ENCODE peak calls at places on chromosomes 6 and 20, in seven cellular contexts. Y, V, M, K, G, B and C are unnamed samples.
A peak's percentile ranks its signal among the peaks of the same experiment; 100 is the strongest.

GRCh38 chr6:144352310-144352709 is 67.2 kb downstream of the UTRN start:
- DNase-seq in Y (no peak), V (no peak), M (no peak), K (no peak), G (no peak), B (no peak), C (no peak)

GRCh38 chr6:19312291-19312978 is 524.7 kb upstream of the ID4 start:
- DNase-seq in Y (no peak), V (no peak), M (no peak), K (no peak), G (no peak), B (no peak), C (no peak)

GRCh38 chr6:161128680-161129196 is 137.2 kb downstream of the MAP3K4 start:
- DNase-seq in Y (no peak), V (no peak), M (no peak), K (no peak), G (no peak), B (no peak), C (no peak)

GRCh38 chr6:7675353-7675945 is 50.5 kb upstream of the BMP6 start:
- DNase-seq in Y (no peak), V (no peak), M (no peak), K (no peak), G (peak; percentile 43), B (no peak), C (no peak)

GRCh38 chr20:5835870-5836269 is 85.7 kb downstream of the SHLD1 start:
- DNase-seq in Y (no peak), V (no peak), M (no peak), K (no peak), G (no peak), B (no peak), C (no peak)

GRCh38 chr6:15330174-15330934 is 84.5 kb downstream of the JARID2 start:
- DNase-seq in Y (no peak), V (no peak), M (no peak), K (no peak), G (no peak), B (no peak), C (no peak)

GRCh38 chr6:1724616-1725015 is 114.9 kb downstream of the FOXC1 start:
- DNase-seq in Y (no peak), V (no peak), M (peak; percentile 58), K (no peak), G (peak; percentile 86), B (no peak), C (peak; percentile 75)

GRCh38 chr20:49306903-49307336 is 29.1 kb upstream of the ZNFX1 start:
- DNase-seq in Y (no peak), V (no peak), M (no peak), K (no peak), G (no peak), B (no peak), C (no peak)

GRCh38 chr20:58327211-58327610 is 17.7 kb downstream of the RAB22A start:
- DNase-seq in Y (no peak), V (no peak), M (no peak), K (peak; percentile 28), G (no peak), B (no peak), C (no peak)

GRCh38 chr6:4914412-4915159 is 89.3 kb downstream of the RPP40 start:
- DNase-seq in Y (no peak), V (no peak), M (no peak), K (no peak), G (no peak), B (no peak), C (no peak)

GRCh38 chr6:3250278-3250677 is 8.5 kb upstream of the PSMG4 start:
- DNase-seq in Y (no peak), V (no peak), M (no peak), K (no peak), G (no peak), B (no peak), C (no peak)

GRCh38 chr6:66796987-66797386 is 1090.0 kb upstream of the EYS start:
- DNase-seq in Y (no peak), V (no peak), M (no peak), K (no peak), G (no peak), B (no peak), C (no peak)

GRCh38 chr6:159695984-159696383 is 2.9 kb upstream of the SOD2 start:
- DNase-seq in Y (no peak), V (no peak), M (no peak), K (no peak), G (no peak), B (no peak), C (no peak)

GRCh38 chr6:18752278-18753057 is 365.3 kb downstream of the RNF144B start:
- DNase-seq in Y (no peak), V (no peak), M (no peak), K (no peak), G (no peak), B (no peak), C (no peak)

GRCh38 chr20:21516180-21516567 is 2.3 kb upstream of the NKX2-2 start:
- DNase-seq in Y (no peak), V (no peak), M (no peak), K (no peak), G (no peak), B (no peak), C (no peak)

GRCh38 chr6:10332121-10332520 is 82.8 kb downstream of the TFAP2A start:
- DNase-seq in Y (no peak), V (no peak), M (no peak), K (no peak), G (no peak), B (no peak), C (no peak)

GRCh38 chr6:119541132-119541905 is 191.8 kb upstream of the MAN1A1 start:
- DNase-seq in Y (no peak), V (no peak), M (peak; percentile 24), K (no peak), G (no peak), B (no peak), C (no peak)

GRCh38 chr6:21935561-21936028 is 342.0 kb downstream of the SOX4 start:
- DNase-seq in Y (no peak), V (no peak), M (no peak), K (peak; percentile 67), G (no peak), B (no peak), C (no peak)

GRCh38 chr20:32036716-32037355 is 15.2 kb upstream of the HCK start:
- DNase-seq in Y (no peak), V (no peak), M (no peak), K (no peak), G (no peak), B (no peak), C (no peak)

GRCh38 chr6:156691018-156691417 is 86.2 kb upstream of the ARID1B start:
- DNase-seq in Y (no peak), V (no peak), M (no peak), K (no peak), G (no peak), B (no peak), C (no peak)

GRCh38 chr6:12137480-12137879 is 125.4 kb downstream of the HIVEP1 start:
- DNase-seq in Y (no peak), V (no peak), M (peak; percentile 27), K (peak; percentile 73), G (no peak), B (no peak), C (peak; percentile 62)

GRCh38 chr6:81752969-81753708 is 658 bp upstream of the TENT5A start:
- DNase-seq in Y (peak; percentile 70), V (peak; percentile 86), M (peak; percentile 88), K (peak; percentile 94), G (peak; percentile 97), B (peak; percentile 94), C (peak; percentile 93)

GRCh38 chr6:137223370-137224131 is 4.4 kb upstream of the IFNGR1 start:
- DNase-seq in Y (no peak), V (no peak), M (no peak), K (peak; percentile 29), G (no peak), B (no peak), C (peak; percentile 64)

GRCh38 chr6:165117121-165117520 is 192.3 kb downstream of the C6orf118 start:
- DNase-seq in Y (no peak), V (no peak), M (no peak), K (no peak), G (no peak), B (no peak), C (no peak)

GRCh38 chr6:117404548-117404947 is 21.2 kb downstream of the ROS1 start:
- DNase-seq in Y (no peak), V (no peak), M (no peak), K (no peak), G (no peak), B (no peak), C (no peak)

GRCh38 chr6:501891-502601 is 110.5 kb downstream of the IRF4 start:
- DNase-seq in Y (no peak), V (no peak), M (no peak), K (no peak), G (peak; percentile 82), B (no peak), C (no peak)

GRCh38 chr6:139114741-139115140 is 20.1 kb upstream of the HECA start:
- DNase-seq in Y (no peak), V (no peak), M (no peak), K (no peak), G (no peak), B (no peak), C (no peak)

GRCh38 chr20:63884506-63885263 is 10.2 kb upstream of the DNAJC5 start:
- DNase-seq in Y (no peak), V (peak; percentile 90), M (no peak), K (no peak), G (peak; percentile 66), B (no peak), C (peak; percentile 58)
- TF ChIP-seq POLR2A in Y (no peak), V (no peak), M (no peak), K (no peak), G (no peak), B (no peak), C (peak; percentile 7)

GRCh38 chr6:47135772-47136171 is 93.6 kb upstream of the ADGRF1 start:
- DNase-seq in Y (peak; percentile 53), V (no peak), M (no peak), K (no peak), G (no peak), B (no peak), C (no peak)
- H3K27ac ChIP-seq in Y (peak overlapping the region; percentile 78), V (no peak overlapping the region), M (no peak overlapping the region), K (no peak overlapping the region), G (no peak overlapping the region), B (no peak overlapping the region), C (no peak overlapping the region)

GRCh38 chr6:113595921-113596376 is 261.2 kb upstream of the MARCKS start:
- DNase-seq in Y (no peak), V (no peak), M (peak; percentile 57), K (peak; percentile 36), G (no peak), B (no peak), C (peak; percentile 31)
- H3K4me1 ChIP-seq in Y (peaks cover 5% of the 10 kb centered on the region), V (no peaks in the 10 kb centered on the region), M (peaks cover 8% of the 10 kb centered on the region), K (peaks cover 10% of the 10 kb centered on the region), G (peaks cover 16% of the 10 kb centered on the region), B (peaks cover 15% of the 10 kb centered on the region), C (peaks cover 41% of the 10 kb centered on the region)

DNA sequence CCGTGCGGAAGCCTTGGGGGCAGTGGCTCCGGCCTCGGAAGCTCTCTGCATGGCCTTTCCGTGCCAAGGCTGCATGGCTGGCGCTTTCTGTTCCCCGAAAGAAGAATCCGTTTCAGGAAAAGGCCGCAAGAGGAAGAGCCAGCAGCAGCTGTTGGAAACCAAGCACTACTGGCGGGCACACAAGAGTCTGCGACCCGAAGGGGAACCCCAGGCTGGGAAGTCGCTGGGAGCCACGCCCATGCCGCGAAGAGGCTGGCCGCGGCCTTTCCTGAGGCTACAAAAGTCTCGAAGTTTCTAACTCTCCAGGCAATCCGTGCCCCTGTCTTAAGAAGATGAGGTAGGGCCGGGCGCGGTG is at the start of gene CGAS:
- DNase-seq in Y (peak; percentile 35), V (peak; percentile 56), M (peak; percentile 57), K (peak; percentile 69), G (peak; percentile 96), B (peak; percentile 86), C (peak; percentile 87)
- TF ChIP-seq POLR2A in Y (peak; percentile 61), V (peak; percentile 9), M (peak; percentile 47), K (no peak), G (peak; percentile 60), B (no peak), C (peak; percentile 42)